ENCODE peak calls at places on chromosomes 16 and 17, in seven cellular contexts. One of them, this sample, is unnamed. For H3K9me3, the result is how much of the 10 kb centered on the place peaks cover.

GRCh38 chr16:84314373-84314772 is 19.7 kb downstream of the WFDC1 start:
- ATAC-seq in IMR-90: peak
- ATAC-seq in A549: no peak
- ATAC-seq in body of pancreas: no peak
- ATAC-seq in HepG2: no peak
- ATAC-seq in upper lobe of left lung: no peak
- ATAC-seq in heart left ventricle: no peak
- ATAC-seq in this sample: no peak

GRCh38 chr16:23152386-23153178 is 3.3 kb upstream of the USP31 start:
- ATAC-seq in upper lobe of left lung: no peak
- ATAC-seq in body of pancreas: no peak
- ATAC-seq in heart left ventricle: no peak
- ATAC-seq in IMR-90: no peak
- ATAC-seq in A549: no peak
- ATAC-seq in HepG2: no peak
- ATAC-seq in this sample: no peak

GRCh38 chr17:32443827-32444300 is 446 bp upstream of the PSMD11 start:
- ATAC-seq in A549: peak
- ATAC-seq in IMR-90: no peak
- ATAC-seq in heart left ventricle: no peak
- ATAC-seq in HepG2: peak
- ATAC-seq in upper lobe of left lung: no peak
- ATAC-seq in body of pancreas: peak
- ATAC-seq in this sample: no peak

GRCh38 chr17:74647871-74648672 is 24.5 kb upstream of the CD300E start:
- ATAC-seq in body of pancreas: no peak
- ATAC-seq in heart left ventricle: peak
- ATAC-seq in A549: no peak
- ATAC-seq in IMR-90: no peak
- ATAC-seq in HepG2: no peak
- ATAC-seq in upper lobe of left lung: no peak
- ATAC-seq in this sample: no peak

GRCh38 chr16:50809561-50809960 is 67.7 kb downstream of the CYLD start:
- ATAC-seq in heart left ventricle: no peak
- ATAC-seq in A549: no peak
- ATAC-seq in upper lobe of left lung: no peak
- ATAC-seq in body of pancreas: no peak
- ATAC-seq in HepG2: no peak
- ATAC-seq in IMR-90: no peak
- ATAC-seq in this sample: no peak

GRCh38 chr16:57815987-57816745 is 13.9 kb upstream of the KIFC3 start:
- ATAC-seq in heart left ventricle: peak
- ATAC-seq in upper lobe of left lung: peak
- ATAC-seq in body of pancreas: peak
- ATAC-seq in HepG2: no peak
- ATAC-seq in IMR-90: peak
- ATAC-seq in A549: peak
- ATAC-seq in this sample: peak

GRCh38 chr16:4384497-4384896 is 12.8 kb downstream of the VASN start:
- ATAC-seq in upper lobe of left lung: no peak
- ATAC-seq in heart left ventricle: no peak
- ATAC-seq in A549: no peak
- ATAC-seq in body of pancreas: no peak
- ATAC-seq in HepG2: peak
- ATAC-seq in IMR-90: peak
- ATAC-seq in this sample: no peak

GRCh38 chr17:5019475-5019956 is 15.7 kb downstream of the SLC52A1 start:
- ATAC-seq in HepG2: peak
- ATAC-seq in body of pancreas: peak
- ATAC-seq in heart left ventricle: no peak
- ATAC-seq in IMR-90: peak
- ATAC-seq in A549: peak
- ATAC-seq in upper lobe of left lung: no peak
- ATAC-seq in this sample: no peak

GRCh38 chr16:22632621-22633020 is 121.9 kb downstream of the NPIPB5 start:
- ATAC-seq in upper lobe of left lung: no peak
- ATAC-seq in heart left ventricle: no peak
- ATAC-seq in IMR-90: no peak
- ATAC-seq in body of pancreas: no peak
- ATAC-seq in HepG2: no peak
- ATAC-seq in A549: no peak
- ATAC-seq in this sample: no peak

GRCh38 chr16:72721981-72722380 is 325.9 kb downstream of the ZFHX3 start:
- ATAC-seq in body of pancreas: no peak
- ATAC-seq in IMR-90: no peak
- ATAC-seq in HepG2: no peak
- ATAC-seq in A549: no peak
- ATAC-seq in heart left ventricle: no peak
- ATAC-seq in upper lobe of left lung: no peak
- ATAC-seq in this sample: no peak

GRCh38 chr17:79851461-79851817 is 12.2 kb upstream of the CBX4 start:
- ATAC-seq in A549: no peak
- ATAC-seq in IMR-90: no peak
- ATAC-seq in upper lobe of left lung: no peak
- ATAC-seq in body of pancreas: peak
- ATAC-seq in heart left ventricle: no peak
- ATAC-seq in HepG2: no peak
- ATAC-seq in this sample: no peak

GRCh38 chr16:69345923-69346322 is 5.7 kb downstream of the TMED6 start:
- ATAC-seq in HepG2: no peak
- ATAC-seq in A549: no peak
- ATAC-seq in heart left ventricle: no peak
- ATAC-seq in body of pancreas: no peak
- ATAC-seq in upper lobe of left lung: no peak
- ATAC-seq in IMR-90: no peak
- ATAC-seq in this sample: no peak

DNA sequence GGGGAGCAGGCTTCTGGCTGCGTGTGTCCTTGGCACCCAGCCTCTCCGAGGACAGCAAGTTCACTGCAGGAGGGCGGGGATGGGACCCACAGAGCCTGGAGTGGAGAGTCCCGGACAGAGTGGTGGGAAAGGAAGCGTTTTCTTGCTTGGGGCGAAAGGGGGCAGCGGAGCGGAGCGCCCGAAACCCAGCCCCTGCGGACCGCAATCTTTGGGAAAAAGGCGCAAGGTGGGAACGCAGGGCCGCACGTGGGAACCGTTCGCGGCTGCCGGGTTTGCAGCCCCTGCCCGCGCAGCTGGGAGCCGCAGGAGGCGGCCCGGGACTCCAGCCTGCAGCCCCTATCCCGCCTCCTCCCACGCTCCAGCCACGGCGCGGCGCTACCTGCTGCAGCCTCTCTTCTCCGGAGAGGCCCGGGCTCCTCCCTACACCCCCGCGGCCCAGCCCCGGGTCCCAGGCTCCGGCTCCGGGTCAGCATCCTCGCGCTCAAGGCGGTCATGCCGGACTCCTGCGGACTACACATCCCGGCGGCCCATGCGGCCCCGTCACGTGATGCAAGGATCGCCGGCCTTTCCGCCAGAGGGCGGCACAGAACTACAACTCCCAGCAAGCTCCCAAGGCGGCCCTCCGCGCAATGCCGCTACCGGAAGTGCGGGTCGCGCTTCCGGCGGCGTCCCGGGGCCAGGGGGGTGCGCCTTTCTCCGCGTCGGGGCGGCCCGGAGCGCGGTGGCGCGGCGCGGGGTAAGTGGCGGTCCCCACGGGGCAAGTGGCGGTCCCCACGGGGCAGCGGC is at the start of the genes NTHL1 and TSC2:
- ATAC-seq in A549: peak
- ATAC-seq in upper lobe of left lung: peak
- ATAC-seq in IMR-90: peak
- ATAC-seq in HepG2: peak
- ATAC-seq in heart left ventricle: peak
- ATAC-seq in body of pancreas: peak
- ATAC-seq in this sample: peak
- TF ChIP-seq POLR2A in A549: peak
- TF ChIP-seq POLR2A in upper lobe of left lung: no peak
- TF ChIP-seq POLR2A in IMR-90: no peak
- TF ChIP-seq POLR2A in HepG2: peak
- TF ChIP-seq POLR2A in heart left ventricle: no peak
- TF ChIP-seq POLR2A in body of pancreas: peak
- TF ChIP-seq POLR2A in this sample: peak

DNA sequence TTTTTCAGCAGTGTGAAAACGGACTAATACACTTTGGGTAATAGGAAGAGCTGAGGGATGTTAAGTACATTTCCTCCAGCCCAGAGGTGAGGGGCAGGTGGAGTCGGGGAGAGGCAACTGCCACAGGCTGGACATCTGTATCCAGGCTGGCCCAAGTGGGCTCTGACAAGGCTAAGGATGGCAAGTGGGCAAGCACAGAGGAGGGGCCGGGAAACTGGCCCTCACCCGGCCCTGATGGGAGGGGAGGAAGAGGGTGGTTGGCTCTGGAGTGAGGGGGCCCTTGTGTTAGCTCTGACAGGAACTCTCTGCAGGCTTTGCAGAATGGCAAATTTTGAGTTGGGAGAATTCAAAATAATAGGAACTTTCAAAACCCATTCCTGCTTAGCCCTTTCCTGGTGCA is 251.0 kb upstream of the TNRC6C start:
- ATAC-seq in body of pancreas: no peak
- ATAC-seq in HepG2: no peak
- ATAC-seq in upper lobe of left lung: no peak
- ATAC-seq in heart left ventricle: no peak
- ATAC-seq in A549: no peak
- ATAC-seq in IMR-90: no peak
- ATAC-seq in this sample: no peak
- H3K9me3 ChIP-seq in body of pancreas: under half
- H3K9me3 ChIP-seq in HepG2: under half
- H3K9me3 ChIP-seq in upper lobe of left lung: under half
- H3K9me3 ChIP-seq in heart left ventricle: under half
- H3K9me3 ChIP-seq in A549: half or more
- H3K9me3 ChIP-seq in IMR-90: under half
- H3K9me3 ChIP-seq in this sample: under half

GRCh38 chr16:6690741-6691140 is 641.9 kb upstream of the RBFOX1 start:
- ATAC-seq in body of pancreas: no peak
- ATAC-seq in upper lobe of left lung: no peak
- ATAC-seq in HepG2: no peak
- ATAC-seq in A549: no peak
- ATAC-seq in IMR-90: no peak
- ATAC-seq in heart left ventricle: no peak
- ATAC-seq in this sample: no peak

GRCh38 chr16:6689643-6690042 is 643.0 kb upstream of the RBFOX1 start:
- ATAC-seq in IMR-90: no peak
- ATAC-seq in body of pancreas: no peak
- ATAC-seq in upper lobe of left lung: no peak
- ATAC-seq in A549: no peak
- ATAC-seq in HepG2: no peak
- ATAC-seq in heart left ventricle: no peak
- ATAC-seq in this sample: no peak

GRCh38 chr16:6694636-6695035 is 638.0 kb upstream of the RBFOX1 start:
- ATAC-seq in upper lobe of left lung: no peak
- ATAC-seq in body of pancreas: no peak
- ATAC-seq in heart left ventricle: no peak
- ATAC-seq in IMR-90: no peak
- ATAC-seq in A549: no peak
- ATAC-seq in HepG2: no peak
- ATAC-seq in this sample: no peak

GRCh38 chr16:6695666-6696065 is 637.0 kb upstream of the RBFOX1 start:
- ATAC-seq in HepG2: no peak
- ATAC-seq in upper lobe of left lung: no peak
- ATAC-seq in body of pancreas: no peak
- ATAC-seq in IMR-90: no peak
- ATAC-seq in A549: no peak
- ATAC-seq in heart left ventricle: no peak
- ATAC-seq in this sample: no peak

DNA sequence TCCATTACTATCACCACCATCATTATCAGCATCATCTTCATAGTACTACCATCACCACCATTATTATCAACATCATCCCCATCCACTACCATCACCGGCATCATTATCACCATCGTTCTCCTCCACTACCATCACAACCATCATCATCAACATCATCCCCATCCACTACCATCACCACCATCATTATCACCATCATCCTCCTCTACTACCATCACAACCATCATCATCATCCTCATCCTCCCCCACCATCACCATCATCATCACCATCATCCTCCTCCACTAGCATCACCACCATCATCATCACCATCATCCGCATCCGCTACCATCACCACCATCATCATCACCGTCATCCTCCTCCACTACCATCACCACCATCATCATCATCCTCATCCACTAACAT is 639.8 kb upstream of the RBFOX1 start:
- ATAC-seq in HepG2: no peak
- ATAC-seq in heart left ventricle: no peak
- ATAC-seq in IMR-90: no peak
- ATAC-seq in A549: no peak
- ATAC-seq in body of pancreas: no peak
- ATAC-seq in upper lobe of left lung: no peak
- ATAC-seq in this sample: no peak
- TF ChIP-seq POLR2A in HepG2: no peak
- TF ChIP-seq POLR2A in heart left ventricle: no peak
- TF ChIP-seq POLR2A in IMR-90: no peak
- TF ChIP-seq POLR2A in A549: no peak
- TF ChIP-seq POLR2A in body of pancreas: no peak
- TF ChIP-seq POLR2A in upper lobe of left lung: no peak
- TF ChIP-seq POLR2A in this sample: no peak

GRCh38 chr16:71443714-71444113 is 1.9 kb upstream of the TLE7 start:
- ATAC-seq in upper lobe of left lung: peak
- ATAC-seq in A549: no peak
- ATAC-seq in IMR-90: no peak
- ATAC-seq in HepG2: no peak
- ATAC-seq in heart left ventricle: no peak
- ATAC-seq in body of pancreas: no peak
- ATAC-seq in this sample: no peak

GRCh38 chr16:71453051-71453450 is 9.0 kb downstream of the ZNF23 start:
- ATAC-seq in heart left ventricle: no peak
- ATAC-seq in HepG2: no peak
- ATAC-seq in A549: no peak
- ATAC-seq in IMR-90: no peak
- ATAC-seq in body of pancreas: no peak
- ATAC-seq in upper lobe of left lung: no peak
- ATAC-seq in this sample: no peak

GRCh38 chr16:71449020-71449419 is 7.2 kb upstream of the TLE7 start:
- ATAC-seq in heart left ventricle: no peak
- ATAC-seq in upper lobe of left lung: no peak
- ATAC-seq in body of pancreas: no peak
- ATAC-seq in IMR-90: no peak
- ATAC-seq in HepG2: no peak
- ATAC-seq in A549: no peak
- ATAC-seq in this sample: no peak

DNA sequence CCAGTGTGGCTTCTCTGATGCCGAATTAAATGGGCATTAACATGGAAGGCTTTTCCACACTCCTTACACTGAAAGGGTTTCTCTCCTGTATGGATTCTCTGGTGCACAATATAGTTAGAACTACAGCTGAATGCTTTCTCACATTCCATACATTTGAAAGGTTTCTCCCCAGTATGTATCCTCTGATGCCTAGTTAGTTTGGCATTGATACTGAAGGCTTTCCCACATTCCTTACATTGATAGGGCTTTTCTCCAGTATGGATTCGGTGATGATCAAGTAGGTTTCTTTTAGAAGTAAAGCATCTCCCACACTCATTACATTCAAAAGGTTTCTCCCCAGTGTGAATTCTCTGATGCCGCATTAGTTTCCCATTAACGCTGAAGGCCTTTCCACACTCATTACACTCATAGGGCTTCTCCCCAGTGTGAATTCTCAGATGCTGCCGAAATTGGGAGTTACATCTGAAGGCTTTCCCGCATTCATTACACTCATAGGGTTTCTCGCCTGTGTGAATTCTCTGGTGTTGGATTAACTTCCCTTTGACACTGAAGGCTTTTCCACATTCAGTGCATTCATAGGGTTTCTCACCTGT is 6.5 kb upstream of the TLE7 start:
- ATAC-seq in HepG2: no peak
- ATAC-seq in A549: no peak
- ATAC-seq in body of pancreas: no peak
- ATAC-seq in IMR-90: no peak
- ATAC-seq in upper lobe of left lung: no peak
- ATAC-seq in heart left ventricle: no peak
- ATAC-seq in this sample: no peak
- H3K9me3 ChIP-seq in HepG2: under half
- H3K9me3 ChIP-seq in A549: half or more
- H3K9me3 ChIP-seq in body of pancreas: under half
- H3K9me3 ChIP-seq in IMR-90: half or more
- H3K9me3 ChIP-seq in upper lobe of left lung: half or more
- H3K9me3 ChIP-seq in heart left ventricle: under half
- H3K9me3 ChIP-seq in this sample: under half

This sample was measured in gastroesophageal sphincter.